ENCODE peak calls at places on chromosomes 13 and 19, in seven cellular contexts. R is GM12865, Z is foreskin fibroblast, A is ascending aorta, C is AG09309, W is choroid plexus epithelial cell, H is GM23338. X is an unnamed sample.

GRCh38 chr13:102944821-102945220 is 99.0 kb downstream of the ERCC5 start:
- DNase-seq in R (no peak), Z (no peak), A (no peak), C (no peak), W (no peak), H (no peak), X (no peak)

GRCh38 chr13:38308736-38309135 is 40.9 kb upstream of the UFM1 start:
- DNase-seq in R (no peak), Z (peak), A (no peak), C (peak), W (peak), H (no peak), X (peak)

GRCh38 chr19:17830567-17831418 is 9.5 kb upstream of the INSL3 start:
- DNase-seq in R (peak), Z (peak), A (no peak), C (no peak), W (peak), H (peak), X (peak)

GRCh38 chr13:40271931-40272775 is 394.3 kb downstream of the FOXO1 start:
- DNase-seq in R (no peak), Z (peak), A (peak), C (peak), W (peak), H (no peak), X (no peak)

GRCh38 chr13:51942189-51942588 is 69.1 kb downstream of the ATP7B start:
- DNase-seq in R (peak), Z (no peak), A (no peak), C (no peak), W (no peak), H (no peak), X (no peak)

GRCh38 chr13:96996097-96996496 is 1.8 kb upstream of the OXGR1 start:
- DNase-seq in R (no peak), Z (no peak), A (no peak), C (no peak), W (no peak), H (no peak), X (no peak)

GRCh38 chr19:46265217-46265828 is 31.5 kb upstream of the HIF3A start:
- DNase-seq in R (peak), Z (peak), A (no peak), C (peak), W (peak), H (peak), X (peak)

GRCh38 chr19:31517466-31518180 is 168.4 kb upstream of the TSHZ3 start:
- DNase-seq in R (no peak), Z (no peak), A (no peak), C (no peak), W (no peak), H (no peak), X (no peak)

GRCh38 chr13:98606296-98606695 is 29.4 kb upstream of the STK24 start:
- DNase-seq in R (no peak), Z (no peak), A (no peak), C (no peak), W (no peak), H (peak), X (no peak)

GRCh38 chr13:114166381-114167131 is 12.5 kb upstream of the CFAP97D2 start:
- DNase-seq in R (no peak), Z (no peak), A (no peak), C (no peak), W (no peak), H (no peak), X (no peak)

GRCh38 chr19:42475366-42475765 is 32.6 kb upstream of the CXCL17 start:
- DNase-seq in R (no peak), Z (no peak), A (no peak), C (no peak), W (no peak), H (peak), X (no peak)

DNA sequence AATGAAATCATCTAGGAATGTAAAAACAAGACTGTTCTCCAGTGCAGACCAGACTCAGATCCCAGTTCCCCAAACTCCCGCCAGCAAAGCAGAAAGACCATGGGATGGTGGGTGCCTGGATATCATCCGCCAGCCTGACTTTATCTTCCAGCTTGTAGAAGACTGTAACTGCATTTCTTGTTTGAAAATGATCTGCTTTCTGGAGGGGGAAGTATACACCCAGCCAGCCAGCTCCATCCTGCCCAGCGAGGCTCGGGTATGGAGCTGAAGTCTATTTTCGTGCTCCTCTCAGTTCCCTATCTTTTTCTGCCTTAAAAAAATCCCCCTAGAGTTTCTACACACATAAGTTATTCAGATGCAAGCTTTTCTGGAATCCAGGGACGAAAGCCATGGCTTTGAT is 31.0 kb downstream of the CEBPG start:
- DNase-seq in R (no peak), Z (no peak), A (no peak), C (no peak), W (no peak), H (no peak), X (no peak)
- H3K4me3 ChIP-seq in R (no peak), Z (no peak), A (no peak), C (no peak), W (no peak), H (no peak), X (no peak)

DNA sequence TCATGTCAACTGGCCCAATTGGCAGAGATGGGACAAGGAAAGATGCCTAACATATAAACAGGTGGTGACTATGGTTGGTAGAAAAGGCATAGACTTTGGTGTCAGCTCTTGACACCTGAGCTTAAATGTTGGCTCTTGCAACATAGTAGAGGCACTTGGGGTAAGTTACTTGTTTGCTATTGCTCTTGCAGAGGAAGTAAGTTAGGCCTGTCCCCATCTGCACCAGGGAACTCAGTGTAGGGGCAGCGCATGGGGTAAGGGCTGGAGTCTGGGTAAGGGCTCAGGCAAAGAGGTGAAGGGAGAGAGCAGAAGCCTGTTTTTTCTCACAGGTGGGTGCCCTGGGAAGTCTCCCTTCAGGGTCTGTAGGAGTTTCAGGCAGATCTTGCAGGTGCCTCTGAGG is 27.6 kb downstream of the ERICH6B start:
- DNase-seq in R (no peak), Z (no peak), A (no peak), C (no peak), W (no peak), H (no peak), X (no peak)
- TF ChIP-seq CTCF in R (no peak), Z (no peak), A (no peak), C (no peak), W (no peak), H (no peak), X (no peak)

GRCh38 chr19:15679089-15679488 is 6.2 kb downstream of the CYP4F12 start:
- DNase-seq in R (no peak), Z (no peak), A (no peak), C (no peak), W (no peak), H (no peak), X (no peak)
- H3K4me3 ChIP-seq in R (no peak), Z (no peak), A (no peak), C (no peak), W (no peak), H (no peak), X (no peak)

DNA sequence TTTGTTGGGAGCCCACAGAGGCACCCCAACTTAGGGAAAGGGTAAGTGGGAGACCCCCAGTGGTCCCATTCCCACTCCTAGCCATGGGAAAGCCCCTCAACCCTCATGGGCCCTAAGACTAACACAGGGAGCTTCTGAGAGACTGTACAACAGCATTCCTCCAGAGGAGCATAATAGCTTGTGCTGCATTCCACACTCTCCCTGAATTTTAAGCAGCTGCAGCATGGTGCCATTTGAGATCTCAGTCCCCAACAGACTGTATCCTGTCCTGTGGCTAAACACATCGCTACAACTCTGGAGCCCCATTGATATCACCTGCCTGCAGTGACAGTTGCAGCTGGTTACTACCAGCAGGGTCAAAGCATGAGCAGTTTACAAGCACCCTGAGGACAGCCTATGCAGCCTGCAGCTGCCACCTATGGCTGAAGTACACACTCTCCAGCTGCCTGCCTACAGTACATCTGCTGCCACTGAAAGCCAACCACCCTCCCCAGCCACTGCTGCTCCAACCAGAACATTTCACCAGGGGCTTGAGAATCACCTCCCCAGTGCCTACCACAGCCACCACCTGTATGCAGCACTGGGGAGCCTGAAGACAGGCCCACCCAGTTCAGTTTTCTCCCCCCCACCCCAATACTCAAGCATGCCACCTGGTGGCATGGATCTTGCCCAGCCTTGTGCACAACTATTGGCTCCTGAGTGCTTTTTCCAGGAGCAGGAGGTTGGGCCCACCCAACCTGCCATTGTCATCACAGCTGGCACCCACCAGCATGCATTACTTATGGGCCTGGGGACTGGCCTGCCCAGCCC is 557.3 kb downstream of the GPC5 start:
- DNase-seq in R (no peak), Z (no peak), A (no peak), C (no peak), W (no peak), H (peak), X (no peak)
- TF ChIP-seq CTCF in R (no peak), Z (no peak), A (no peak), C (no peak), W (no peak), H (peak), X (no peak)